ENCODE peak calls at places on chromosome 21, in ten cellular contexts. One of them, this sample, is unnamed.

GRCh38 chr21:37249112-37249904 is 17.8 kb downstream of the VPS26C start:
- DNase-seq in AG04449: no peak
- DNase-seq in anterior cingulate cortex: no peak
- DNase-seq in CD8-positive, alpha-beta T cell: no peak
- DNase-seq in memory B cell: no peak
- DNase-seq in astrocyte of the spinal cord: no peak
- DNase-seq in left lung: no peak
- DNase-seq in stimulated activated CD4-positive, alpha-beta T cell treated with anti-CD3 and anti-CD28 coated beads, Interleukin-12 subunit alpha, Interleukin-12 subunit beta, amount 100 ng/mL, for 4 hours: no peak
- DNase-seq in pancreas: no peak
- DNase-seq in Ammon's horn: no peak
- DNase-seq in this sample: no peak

GRCh38 chr21:33461538-33462250 is 18.1 kb downstream of the TMEM50B start:
- DNase-seq in stimulated activated CD4-positive, alpha-beta T cell treated with anti-CD3 and anti-CD28 coated beads, Interleukin-12 subunit alpha, Interleukin-12 subunit beta, amount 100 ng/mL, for 4 hours: no peak
- DNase-seq in left lung: no peak
- DNase-seq in Ammon's horn: no peak
- DNase-seq in memory B cell: no peak
- DNase-seq in AG04449: no peak
- DNase-seq in astrocyte of the spinal cord: no peak
- DNase-seq in CD8-positive, alpha-beta T cell: no peak
- DNase-seq in pancreas: no peak
- DNase-seq in anterior cingulate cortex: no peak
- DNase-seq in this sample: no peak

GRCh38 chr21:25313891-25314646 is 293.2 kb downstream of the MRPL39 start:
- DNase-seq in memory B cell: no peak
- DNase-seq in astrocyte of the spinal cord: peak; percentile 60
- DNase-seq in AG04449: no peak
- DNase-seq in stimulated activated CD4-positive, alpha-beta T cell treated with anti-CD3 and anti-CD28 coated beads, Interleukin-12 subunit alpha, Interleukin-12 subunit beta, amount 100 ng/mL, for 4 hours: no peak
- DNase-seq in anterior cingulate cortex: no peak
- DNase-seq in pancreas: no peak
- DNase-seq in CD8-positive, alpha-beta T cell: no peak
- DNase-seq in left lung: no peak
- DNase-seq in Ammon's horn: peak; percentile 10
- DNase-seq in this sample: no peak

GRCh38 chr21:36773111-36773510 is 74.2 kb downstream of the SIM2 start:
- DNase-seq in AG04449: no peak
- DNase-seq in memory B cell: no peak
- DNase-seq in left lung: peak; percentile 69
- DNase-seq in stimulated activated CD4-positive, alpha-beta T cell treated with anti-CD3 and anti-CD28 coated beads, Interleukin-12 subunit alpha, Interleukin-12 subunit beta, amount 100 ng/mL, for 4 hours: no peak
- DNase-seq in astrocyte of the spinal cord: peak; percentile 86
- DNase-seq in Ammon's horn: peak; percentile 39
- DNase-seq in pancreas: peak; percentile 97
- DNase-seq in CD8-positive, alpha-beta T cell: no peak
- DNase-seq in anterior cingulate cortex: no peak
- DNase-seq in this sample: peak; percentile 82

GRCh38 chr21:43925609-43926008 is 60.6 kb downstream of the AGPAT3 start:
- DNase-seq in Ammon's horn: no peak
- DNase-seq in anterior cingulate cortex: no peak
- DNase-seq in memory B cell: no peak
- DNase-seq in left lung: no peak
- DNase-seq in stimulated activated CD4-positive, alpha-beta T cell treated with anti-CD3 and anti-CD28 coated beads, Interleukin-12 subunit alpha, Interleukin-12 subunit beta, amount 100 ng/mL, for 4 hours: no peak
- DNase-seq in CD8-positive, alpha-beta T cell: no peak
- DNase-seq in pancreas: peak; percentile 5
- DNase-seq in AG04449: no peak
- DNase-seq in astrocyte of the spinal cord: no peak
- DNase-seq in this sample: no peak

GRCh38 chr21:29192999-29193563 is 62.6 kb downstream of the MAP3K7CL start:
- DNase-seq in left lung: no peak
- DNase-seq in Ammon's horn: no peak
- DNase-seq in astrocyte of the spinal cord: no peak
- DNase-seq in memory B cell: no peak
- DNase-seq in stimulated activated CD4-positive, alpha-beta T cell treated with anti-CD3 and anti-CD28 coated beads, Interleukin-12 subunit alpha, Interleukin-12 subunit beta, amount 100 ng/mL, for 4 hours: no peak
- DNase-seq in CD8-positive, alpha-beta T cell: no peak
- DNase-seq in anterior cingulate cortex: no peak
- DNase-seq in AG04449: no peak
- DNase-seq in pancreas: no peak
- DNase-seq in this sample: no peak

GRCh38 chr21:37128069-37128468 is 55.0 kb downstream of the TTC3 start:
- DNase-seq in memory B cell: no peak
- DNase-seq in anterior cingulate cortex: no peak
- DNase-seq in CD8-positive, alpha-beta T cell: no peak
- DNase-seq in AG04449: no peak
- DNase-seq in Ammon's horn: no peak
- DNase-seq in left lung: no peak
- DNase-seq in astrocyte of the spinal cord: no peak
- DNase-seq in stimulated activated CD4-positive, alpha-beta T cell treated with anti-CD3 and anti-CD28 coated beads, Interleukin-12 subunit alpha, Interleukin-12 subunit beta, amount 100 ng/mL, for 4 hours: no peak
- DNase-seq in pancreas: no peak
- DNase-seq in this sample: peak; percentile 45

GRCh38 chr21:17794631-17795030 is 24.5 kb downstream of the C21orf91 start:
- DNase-seq in AG04449: no peak
- DNase-seq in left lung: no peak
- DNase-seq in CD8-positive, alpha-beta T cell: no peak
- DNase-seq in stimulated activated CD4-positive, alpha-beta T cell treated with anti-CD3 and anti-CD28 coated beads, Interleukin-12 subunit alpha, Interleukin-12 subunit beta, amount 100 ng/mL, for 4 hours: no peak
- DNase-seq in astrocyte of the spinal cord: no peak
- DNase-seq in Ammon's horn: no peak
- DNase-seq in memory B cell: no peak
- DNase-seq in anterior cingulate cortex: no peak
- DNase-seq in pancreas: no peak
- DNase-seq in this sample: no peak

GRCh38 chr21:37631319-37632117 is 264.9 kb downstream of the DYRK1A start:
- DNase-seq in astrocyte of the spinal cord: no peak
- DNase-seq in stimulated activated CD4-positive, alpha-beta T cell treated with anti-CD3 and anti-CD28 coated beads, Interleukin-12 subunit alpha, Interleukin-12 subunit beta, amount 100 ng/mL, for 4 hours: no peak
- DNase-seq in CD8-positive, alpha-beta T cell: no peak
- DNase-seq in memory B cell: no peak
- DNase-seq in AG04449: no peak
- DNase-seq in left lung: no peak
- DNase-seq in anterior cingulate cortex: no peak
- DNase-seq in pancreas: no peak
- DNase-seq in Ammon's horn: no peak
- DNase-seq in this sample: peak; percentile 45

GRCh38 chr21:37087188-37087587 is 14.1 kb downstream of the TTC3 start:
- DNase-seq in CD8-positive, alpha-beta T cell: no peak
- DNase-seq in anterior cingulate cortex: no peak
- DNase-seq in AG04449: no peak
- DNase-seq in memory B cell: no peak
- DNase-seq in pancreas: no peak
- DNase-seq in stimulated activated CD4-positive, alpha-beta T cell treated with anti-CD3 and anti-CD28 coated beads, Interleukin-12 subunit alpha, Interleukin-12 subunit beta, amount 100 ng/mL, for 4 hours: no peak
- DNase-seq in Ammon's horn: peak; percentile 75
- DNase-seq in astrocyte of the spinal cord: peak; percentile 60
- DNase-seq in left lung: no peak
- DNase-seq in this sample: no peak

GRCh38 chr21:41506526-41507520 is 1.1 kb downstream of the TMPRSS2 start:
- DNase-seq in memory B cell: no peak
- DNase-seq in AG04449: no peak
- DNase-seq in anterior cingulate cortex: no peak
- DNase-seq in stimulated activated CD4-positive, alpha-beta T cell treated with anti-CD3 and anti-CD28 coated beads, Interleukin-12 subunit alpha, Interleukin-12 subunit beta, amount 100 ng/mL, for 4 hours: no peak
- DNase-seq in pancreas: peak; percentile 77
- DNase-seq in left lung: no peak
- DNase-seq in astrocyte of the spinal cord: no peak
- DNase-seq in Ammon's horn: no peak
- DNase-seq in CD8-positive, alpha-beta T cell: no peak
- DNase-seq in this sample: no peak

GRCh38 chr21:33642896-33643657 is 776 bp downstream of the ITSN1 start:
- DNase-seq in left lung: peak; percentile 38
- DNase-seq in anterior cingulate cortex: peak; percentile 33
- DNase-seq in CD8-positive, alpha-beta T cell: no peak
- DNase-seq in Ammon's horn: peak; percentile 40
- DNase-seq in pancreas: peak; percentile 47
- DNase-seq in memory B cell: peak; percentile 12
- DNase-seq in astrocyte of the spinal cord: no peak
- DNase-seq in AG04449: no peak
- DNase-seq in stimulated activated CD4-positive, alpha-beta T cell treated with anti-CD3 and anti-CD28 coated beads, Interleukin-12 subunit alpha, Interleukin-12 subunit beta, amount 100 ng/mL, for 4 hours: peak; percentile 11
- DNase-seq in this sample: peak; percentile 22

GRCh38 chr21:37619464-37619974 is 252.9 kb downstream of the DYRK1A start:
- DNase-seq in CD8-positive, alpha-beta T cell: no peak
- DNase-seq in Ammon's horn: peak; percentile 9
- DNase-seq in left lung: no peak
- DNase-seq in pancreas: no peak
- DNase-seq in astrocyte of the spinal cord: no peak
- DNase-seq in memory B cell: no peak
- DNase-seq in AG04449: no peak
- DNase-seq in stimulated activated CD4-positive, alpha-beta T cell treated with anti-CD3 and anti-CD28 coated beads, Interleukin-12 subunit alpha, Interleukin-12 subunit beta, amount 100 ng/mL, for 4 hours: no peak
- DNase-seq in anterior cingulate cortex: no peak
- DNase-seq in this sample: no peak

GRCh38 chr21:46515109-46515508 is 56.4 kb downstream of the DIP2A start:
- DNase-seq in pancreas: peak; percentile 81
- DNase-seq in stimulated activated CD4-positive, alpha-beta T cell treated with anti-CD3 and anti-CD28 coated beads, Interleukin-12 subunit alpha, Interleukin-12 subunit beta, amount 100 ng/mL, for 4 hours: no peak
- DNase-seq in astrocyte of the spinal cord: peak; percentile 29
- DNase-seq in Ammon's horn: peak; percentile 79
- DNase-seq in CD8-positive, alpha-beta T cell: no peak
- DNase-seq in memory B cell: no peak
- DNase-seq in anterior cingulate cortex: peak; percentile 44
- DNase-seq in left lung: no peak
- DNase-seq in AG04449: no peak
- DNase-seq in this sample: no peak

GRCh38 chr21:45019076-45019886 is 55.1 kb upstream of the ADARB1 start:
- DNase-seq in anterior cingulate cortex: no peak
- DNase-seq in Ammon's horn: no peak
- DNase-seq in stimulated activated CD4-positive, alpha-beta T cell treated with anti-CD3 and anti-CD28 coated beads, Interleukin-12 subunit alpha, Interleukin-12 subunit beta, amount 100 ng/mL, for 4 hours: no peak
- DNase-seq in AG04449: no peak
- DNase-seq in CD8-positive, alpha-beta T cell: no peak
- DNase-seq in pancreas: peak; percentile 24
- DNase-seq in astrocyte of the spinal cord: no peak
- DNase-seq in memory B cell: no peak
- DNase-seq in left lung: peak; percentile 30
- DNase-seq in this sample: no peak

GRCh38 chr21:39307466-39307865 is 6.0 kb downstream of the BRWD1 start:
- DNase-seq in left lung: no peak
- DNase-seq in pancreas: no peak
- DNase-seq in stimulated activated CD4-positive, alpha-beta T cell treated with anti-CD3 and anti-CD28 coated beads, Interleukin-12 subunit alpha, Interleukin-12 subunit beta, amount 100 ng/mL, for 4 hours: no peak
- DNase-seq in astrocyte of the spinal cord: no peak
- DNase-seq in memory B cell: no peak
- DNase-seq in AG04449: no peak
- DNase-seq in anterior cingulate cortex: no peak
- DNase-seq in CD8-positive, alpha-beta T cell: no peak
- DNase-seq in Ammon's horn: no peak
- DNase-seq in this sample: no peak

GRCh38 chr21:16522512-16522911 is 792.7 kb downstream of the USP25 start:
- DNase-seq in Ammon's horn: no peak
- DNase-seq in memory B cell: no peak
- DNase-seq in left lung: no peak
- DNase-seq in AG04449: no peak
- DNase-seq in anterior cingulate cortex: no peak
- DNase-seq in stimulated activated CD4-positive, alpha-beta T cell treated with anti-CD3 and anti-CD28 coated beads, Interleukin-12 subunit alpha, Interleukin-12 subunit beta, amount 100 ng/mL, for 4 hours: no peak
- DNase-seq in pancreas: no peak
- DNase-seq in CD8-positive, alpha-beta T cell: no peak
- DNase-seq in astrocyte of the spinal cord: peak; percentile 52
- DNase-seq in this sample: no peak

GRCh38 chr21:29025328-29025713 is 853 bp downstream of the USP16 start:
- DNase-seq in astrocyte of the spinal cord: no peak
- DNase-seq in pancreas: no peak
- DNase-seq in CD8-positive, alpha-beta T cell: no peak
- DNase-seq in stimulated activated CD4-positive, alpha-beta T cell treated with anti-CD3 and anti-CD28 coated beads, Interleukin-12 subunit alpha, Interleukin-12 subunit beta, amount 100 ng/mL, for 4 hours: no peak
- DNase-seq in memory B cell: no peak
- DNase-seq in anterior cingulate cortex: no peak
- DNase-seq in AG04449: no peak
- DNase-seq in left lung: no peak
- DNase-seq in Ammon's horn: no peak
- DNase-seq in this sample: no peak

GRCh38 chr21:17466166-17466565 is 46.7 kb upstream of the CXADR start:
- DNase-seq in stimulated activated CD4-positive, alpha-beta T cell treated with anti-CD3 and anti-CD28 coated beads, Interleukin-12 subunit alpha, Interleukin-12 subunit beta, amount 100 ng/mL, for 4 hours: no peak
- DNase-seq in left lung: peak; percentile 42
- DNase-seq in AG04449: no peak
- DNase-seq in pancreas: no peak
- DNase-seq in astrocyte of the spinal cord: peak; percentile 75
- DNase-seq in Ammon's horn: no peak
- DNase-seq in CD8-positive, alpha-beta T cell: no peak
- DNase-seq in anterior cingulate cortex: no peak
- DNase-seq in memory B cell: no peak
- DNase-seq in this sample: peak; percentile 13

GRCh38 chr21:44925027-44925755 is 4.5 kb upstream of the ITGB2 start:
- DNase-seq in AG04449: no peak
- DNase-seq in Ammon's horn: no peak
- DNase-seq in stimulated activated CD4-positive, alpha-beta T cell treated with anti-CD3 and anti-CD28 coated beads, Interleukin-12 subunit alpha, Interleukin-12 subunit beta, amount 100 ng/mL, for 4 hours: no peak
- DNase-seq in CD8-positive, alpha-beta T cell: no peak
- DNase-seq in memory B cell: no peak
- DNase-seq in pancreas: no peak
- DNase-seq in anterior cingulate cortex: no peak
- DNase-seq in left lung: no peak
- DNase-seq in astrocyte of the spinal cord: peak; percentile 23
- DNase-seq in this sample: no peak

GRCh38 chr21:36355071-36355680 is 30.0 kb upstream of the CHAF1B start:
- DNase-seq in pancreas: no peak
- DNase-seq in stimulated activated CD4-positive, alpha-beta T cell treated with anti-CD3 and anti-CD28 coated beads, Interleukin-12 subunit alpha, Interleukin-12 subunit beta, amount 100 ng/mL, for 4 hours: no peak
- DNase-seq in CD8-positive, alpha-beta T cell: no peak
- DNase-seq in left lung: no peak
- DNase-seq in Ammon's horn: no peak
- DNase-seq in AG04449: no peak
- DNase-seq in astrocyte of the spinal cord: no peak
- DNase-seq in memory B cell: no peak
- DNase-seq in anterior cingulate cortex: no peak
- DNase-seq in this sample: no peak

GRCh38 chr21:42518216-42518615 is 4.6 kb downstream of the SLC37A1 start:
- DNase-seq in AG04449: no peak
- DNase-seq in CD8-positive, alpha-beta T cell: no peak
- DNase-seq in anterior cingulate cortex: no peak
- DNase-seq in left lung: no peak
- DNase-seq in astrocyte of the spinal cord: peak; percentile 91
- DNase-seq in stimulated activated CD4-positive, alpha-beta T cell treated with anti-CD3 and anti-CD28 coated beads, Interleukin-12 subunit alpha, Interleukin-12 subunit beta, amount 100 ng/mL, for 4 hours: no peak
- DNase-seq in memory B cell: no peak
- DNase-seq in pancreas: no peak
- DNase-seq in Ammon's horn: no peak
- DNase-seq in this sample: peak; percentile 84

GRCh38 chr21:45227735-45228134 is 60.0 kb downstream of the POFUT2 start:
- DNase-seq in Ammon's horn: no peak
- DNase-seq in left lung: no peak
- DNase-seq in astrocyte of the spinal cord: no peak
- DNase-seq in CD8-positive, alpha-beta T cell: no peak
- DNase-seq in anterior cingulate cortex: no peak
- DNase-seq in pancreas: no peak
- DNase-seq in stimulated activated CD4-positive, alpha-beta T cell treated with anti-CD3 and anti-CD28 coated beads, Interleukin-12 subunit alpha, Interleukin-12 subunit beta, amount 100 ng/mL, for 4 hours: no peak
- DNase-seq in memory B cell: no peak
- DNase-seq in AG04449: no peak
- DNase-seq in this sample: no peak

GRCh38 chr21:23398726-23399125 is 2208.6 kb downstream of the MRPL39 start:
- DNase-seq in stimulated activated CD4-positive, alpha-beta T cell treated with anti-CD3 and anti-CD28 coated beads, Interleukin-12 subunit alpha, Interleukin-12 subunit beta, amount 100 ng/mL, for 4 hours: no peak
- DNase-seq in pancreas: no peak
- DNase-seq in memory B cell: no peak
- DNase-seq in left lung: no peak
- DNase-seq in astrocyte of the spinal cord: no peak
- DNase-seq in Ammon's horn: no peak
- DNase-seq in CD8-positive, alpha-beta T cell: no peak
- DNase-seq in anterior cingulate cortex: no peak
- DNase-seq in AG04449: no peak
- DNase-seq in this sample: no peak

GRCh38 chr21:45942755-45943629 is 38.6 kb upstream of the COL6A1 start:
- DNase-seq in Ammon's horn: no peak
- DNase-seq in anterior cingulate cortex: no peak
- DNase-seq in pancreas: no peak
- DNase-seq in stimulated activated CD4-positive, alpha-beta T cell treated with anti-CD3 and anti-CD28 coated beads, Interleukin-12 subunit alpha, Interleukin-12 subunit beta, amount 100 ng/mL, for 4 hours: no peak
- DNase-seq in memory B cell: no peak
- DNase-seq in CD8-positive, alpha-beta T cell: no peak
- DNase-seq in AG04449: no peak
- DNase-seq in left lung: peak; percentile 13
- DNase-seq in astrocyte of the spinal cord: no peak
- DNase-seq in this sample: no peak

GRCh38 chr21:46562964-46563607 is 41.8 kb downstream of the S100B start:
- DNase-seq in anterior cingulate cortex: no peak
- DNase-seq in Ammon's horn: no peak
- DNase-seq in astrocyte of the spinal cord: no peak
- DNase-seq in stimulated activated CD4-positive, alpha-beta T cell treated with anti-CD3 and anti-CD28 coated beads, Interleukin-12 subunit alpha, Interleukin-12 subunit beta, amount 100 ng/mL, for 4 hours: no peak
- DNase-seq in memory B cell: no peak
- DNase-seq in left lung: peak; percentile 24
- DNase-seq in pancreas: no peak
- DNase-seq in AG04449: no peak
- DNase-seq in CD8-positive, alpha-beta T cell: no peak
- DNase-seq in this sample: no peak

GRCh38 chr21:39144191-39144590 is 39.1 kb downstream of the PSMG1 start:
- DNase-seq in AG04449: no peak
- DNase-seq in stimulated activated CD4-positive, alpha-beta T cell treated with anti-CD3 and anti-CD28 coated beads, Interleukin-12 subunit alpha, Interleukin-12 subunit beta, amount 100 ng/mL, for 4 hours: no peak
- DNase-seq in anterior cingulate cortex: no peak
- DNase-seq in pancreas: no peak
- DNase-seq in memory B cell: no peak
- DNase-seq in CD8-positive, alpha-beta T cell: no peak
- DNase-seq in astrocyte of the spinal cord: no peak
- DNase-seq in Ammon's horn: no peak
- DNase-seq in left lung: no peak
- DNase-seq in this sample: no peak

GRCh38 chr21:21439761-21440160 is 441.6 kb downstream of the NCAM2 start:
- DNase-seq in anterior cingulate cortex: no peak
- DNase-seq in AG04449: no peak
- DNase-seq in memory B cell: no peak
- DNase-seq in Ammon's horn: no peak
- DNase-seq in pancreas: no peak
- DNase-seq in CD8-positive, alpha-beta T cell: no peak
- DNase-seq in left lung: no peak
- DNase-seq in stimulated activated CD4-positive, alpha-beta T cell treated with anti-CD3 and anti-CD28 coated beads, Interleukin-12 subunit alpha, Interleukin-12 subunit beta, amount 100 ng/mL, for 4 hours: no peak
- DNase-seq in astrocyte of the spinal cord: no peak
- DNase-seq in this sample: no peak